ENCODE peak calls at places on chromosomes 11 and 22, in nine cellular contexts. One of them, this sample, is unnamed.

GRCh38 chr22:47798229-47798628 is 1035.8 kb downstream of the TBC1D22A start:
- DNase-seq in HCT116: no peak
- DNase-seq in A549: no peak
- DNase-seq in GM23338: no peak
- DNase-seq in lower lobe of right lung: no peak
- DNase-seq in spleen: peak; percentile 8
- DNase-seq in fibroblast of mammary gland: no peak
- DNase-seq in body of pancreas: no peak
- DNase-seq in bronchial epithelial cell: no peak
- DNase-seq in this sample: no peak

GRCh38 chr22:27456696-27457503 is 344.7 kb downstream of the MN1 start:
- DNase-seq in HCT116: no peak
- DNase-seq in A549: peak; percentile 57
- DNase-seq in GM23338: no peak
- DNase-seq in lower lobe of right lung: no peak
- DNase-seq in spleen: no peak
- DNase-seq in fibroblast of mammary gland: peak; percentile 98
- DNase-seq in body of pancreas: no peak
- DNase-seq in bronchial epithelial cell: peak; percentile 98
- DNase-seq in this sample: no peak

GRCh38 chr11:119306373-119306890 is 10.5 kb downstream of the MCAM start:
- DNase-seq in HCT116: no peak
- DNase-seq in A549: no peak
- DNase-seq in GM23338: no peak
- DNase-seq in lower lobe of right lung: no peak
- DNase-seq in spleen: no peak
- DNase-seq in fibroblast of mammary gland: peak; percentile 85
- DNase-seq in body of pancreas: peak; percentile 13
- DNase-seq in bronchial epithelial cell: no peak
- DNase-seq in this sample: peak; percentile 66

GRCh38 chr22:21975854-21976345 is 6.7 kb downstream of the TOP3B start:
- DNase-seq in HCT116: no peak
- DNase-seq in A549: no peak
- DNase-seq in GM23338: no peak
- DNase-seq in lower lobe of right lung: no peak
- DNase-seq in spleen: no peak
- DNase-seq in fibroblast of mammary gland: no peak
- DNase-seq in body of pancreas: no peak
- DNase-seq in bronchial epithelial cell: no peak
- DNase-seq in this sample: no peak

GRCh38 chr11:119880143-119880542 is 151.1 kb upstream of the NECTIN1 start:
- DNase-seq in HCT116: no peak
- DNase-seq in A549: no peak
- DNase-seq in GM23338: no peak
- DNase-seq in lower lobe of right lung: peak; percentile 26
- DNase-seq in spleen: peak; percentile 54
- DNase-seq in fibroblast of mammary gland: no peak
- DNase-seq in body of pancreas: no peak
- DNase-seq in bronchial epithelial cell: no peak
- DNase-seq in this sample: no peak

GRCh38 chr11:109957000-109957399 is 136.2 kb upstream of the ZC3H12C start:
- DNase-seq in HCT116: no peak
- DNase-seq in A549: no peak
- DNase-seq in GM23338: no peak
- DNase-seq in lower lobe of right lung: no peak
- DNase-seq in spleen: no peak
- DNase-seq in fibroblast of mammary gland: no peak
- DNase-seq in body of pancreas: no peak
- DNase-seq in bronchial epithelial cell: no peak
- DNase-seq in this sample: no peak

GRCh38 chr11:34630544-34630943 is 9.7 kb downstream of the EHF start:
- DNase-seq in HCT116: no peak
- DNase-seq in A549: peak; percentile 24
- DNase-seq in GM23338: no peak
- DNase-seq in lower lobe of right lung: no peak
- DNase-seq in spleen: no peak
- DNase-seq in fibroblast of mammary gland: no peak
- DNase-seq in body of pancreas: no peak
- DNase-seq in bronchial epithelial cell: no peak
- DNase-seq in this sample: no peak

GRCh38 chr11:117585631-117586030 is 211.4 kb downstream of the DSCAML1 start:
- DNase-seq in HCT116: no peak
- DNase-seq in A549: no peak
- DNase-seq in GM23338: no peak
- DNase-seq in lower lobe of right lung: no peak
- DNase-seq in spleen: no peak
- DNase-seq in fibroblast of mammary gland: no peak
- DNase-seq in body of pancreas: no peak
- DNase-seq in bronchial epithelial cell: no peak
- DNase-seq in this sample: no peak

GRCh38 chr11:47105974-47106373 is 70.7 kb downstream of the ARFGAP2 start:
- DNase-seq in HCT116: no peak
- DNase-seq in A549: no peak
- DNase-seq in GM23338: no peak
- DNase-seq in lower lobe of right lung: no peak
- DNase-seq in spleen: no peak
- DNase-seq in fibroblast of mammary gland: no peak
- DNase-seq in body of pancreas: no peak
- DNase-seq in bronchial epithelial cell: no peak
- DNase-seq in this sample: no peak

GRCh38 chr11:130762342-130763037 is 153.8 kb downstream of the SNX19 start:
- DNase-seq in HCT116: no peak
- DNase-seq in A549: no peak
- DNase-seq in GM23338: no peak
- DNase-seq in lower lobe of right lung: peak; percentile 57
- DNase-seq in spleen: no peak
- DNase-seq in fibroblast of mammary gland: no peak
- DNase-seq in body of pancreas: peak; percentile 65
- DNase-seq in bronchial epithelial cell: peak; percentile 65
- DNase-seq in this sample: no peak

GRCh38 chr11:2708151-2708581 is 8.4 kb upstream of the KCNQ1OT1 start:
- DNase-seq in HCT116: no peak
- DNase-seq in A549: no peak
- DNase-seq in GM23338: no peak
- DNase-seq in lower lobe of right lung: no peak
- DNase-seq in spleen: peak; percentile 53
- DNase-seq in fibroblast of mammary gland: no peak
- DNase-seq in body of pancreas: no peak
- DNase-seq in bronchial epithelial cell: no peak
- DNase-seq in this sample: peak; percentile 32

GRCh38 chr22:48951836-48952235 is 875.8 kb downstream of the BRD1 start:
- DNase-seq in HCT116: no peak
- DNase-seq in A549: no peak
- DNase-seq in GM23338: no peak
- DNase-seq in lower lobe of right lung: no peak
- DNase-seq in spleen: peak; percentile 53
- DNase-seq in fibroblast of mammary gland: no peak
- DNase-seq in body of pancreas: no peak
- DNase-seq in bronchial epithelial cell: no peak
- DNase-seq in this sample: peak; percentile 1

GRCh38 chr11:77201370-77201769 is 73.3 kb downstream of the MYO7A start:
- DNase-seq in HCT116: no peak
- DNase-seq in A549: no peak
- DNase-seq in GM23338: no peak
- DNase-seq in lower lobe of right lung: peak; percentile 25
- DNase-seq in spleen: no peak
- DNase-seq in fibroblast of mammary gland: no peak
- DNase-seq in body of pancreas: peak; percentile 6
- DNase-seq in bronchial epithelial cell: no peak
- DNase-seq in this sample: peak; percentile 12

GRCh38 chr11:120977470-120977869 is 46.4 kb upstream of the TBCEL start:
- DNase-seq in HCT116: no peak
- DNase-seq in A549: no peak
- DNase-seq in GM23338: no peak
- DNase-seq in lower lobe of right lung: no peak
- DNase-seq in spleen: no peak
- DNase-seq in fibroblast of mammary gland: peak; percentile 23
- DNase-seq in body of pancreas: no peak
- DNase-seq in bronchial epithelial cell: peak; percentile 74
- DNase-seq in this sample: no peak

GRCh38 chr11:57473208-57473930 is 13.0 kb downstream of the RTN4RL2 start:
- DNase-seq in HCT116: no peak
- DNase-seq in A549: no peak
- DNase-seq in GM23338: no peak
- DNase-seq in lower lobe of right lung: no peak
- DNase-seq in spleen: no peak
- DNase-seq in fibroblast of mammary gland: no peak
- DNase-seq in body of pancreas: peak; percentile 6
- DNase-seq in bronchial epithelial cell: no peak
- DNase-seq in this sample: no peak

GRCh38 chr11:57474751-57475115 is 14.4 kb downstream of the RTN4RL2 start:
- DNase-seq in HCT116: no peak
- DNase-seq in A549: no peak
- DNase-seq in GM23338: peak; percentile 49
- DNase-seq in lower lobe of right lung: no peak
- DNase-seq in spleen: no peak
- DNase-seq in fibroblast of mammary gland: no peak
- DNase-seq in body of pancreas: no peak
- DNase-seq in bronchial epithelial cell: no peak
- DNase-seq in this sample: no peak

GRCh38 chr11:57475671-57476222 is 15.4 kb downstream of the RTN4RL2 start:
- DNase-seq in HCT116: no peak
- DNase-seq in A549: no peak
- DNase-seq in GM23338: no peak
- DNase-seq in lower lobe of right lung: no peak
- DNase-seq in spleen: no peak
- DNase-seq in fibroblast of mammary gland: no peak
- DNase-seq in body of pancreas: no peak
- DNase-seq in bronchial epithelial cell: no peak
- DNase-seq in this sample: no peak

GRCh38 chr11:57475191-57475590 is 14.9 kb downstream of the RTN4RL2 start:
- DNase-seq in HCT116: no peak
- DNase-seq in A549: no peak
- DNase-seq in GM23338: no peak
- DNase-seq in lower lobe of right lung: no peak
- DNase-seq in spleen: no peak
- DNase-seq in fibroblast of mammary gland: peak; percentile 38
- DNase-seq in body of pancreas: no peak
- DNase-seq in bronchial epithelial cell: no peak
- DNase-seq in this sample: no peak

GRCh38 chr11:57474017-57474750 is 13.9 kb downstream of the RTN4RL2 start:
- DNase-seq in HCT116: no peak
- DNase-seq in A549: no peak
- DNase-seq in GM23338: peak; percentile 47
- DNase-seq in lower lobe of right lung: no peak
- DNase-seq in spleen: peak; percentile 81
- DNase-seq in fibroblast of mammary gland: peak; percentile 39
- DNase-seq in body of pancreas: peak; percentile 15
- DNase-seq in bronchial epithelial cell: no peak
- DNase-seq in this sample: no peak
- H3K4me3 ChIP-seq in HCT116: no peak overlapping the region
- H3K4me3 ChIP-seq in A549: no peak overlapping the region
- H3K4me3 ChIP-seq in GM23338: no peak overlapping the region
- H3K4me3 ChIP-seq in lower lobe of right lung: no peak overlapping the region
- H3K4me3 ChIP-seq in spleen: no peak overlapping the region
- H3K4me3 ChIP-seq in fibroblast of mammary gland: no peak overlapping the region
- H3K4me3 ChIP-seq in body of pancreas: no peak overlapping the region
- H3K4me3 ChIP-seq in bronchial epithelial cell: no peak overlapping the region
- H3K4me3 ChIP-seq in this sample: no peak overlapping the region

GRCh38 chr11:60183595-60184201 is 815 bp upstream of the MS4A6A start:
- DNase-seq in HCT116: no peak
- DNase-seq in A549: no peak
- DNase-seq in GM23338: no peak
- DNase-seq in lower lobe of right lung: no peak
- DNase-seq in spleen: no peak
- DNase-seq in fibroblast of mammary gland: no peak
- DNase-seq in body of pancreas: no peak
- DNase-seq in bronchial epithelial cell: no peak
- DNase-seq in this sample: no peak

GRCh38 chr11:60184824-60185511 is 2.1 kb upstream of the MS4A6A start:
- DNase-seq in HCT116: no peak
- DNase-seq in A549: no peak
- DNase-seq in GM23338: no peak
- DNase-seq in lower lobe of right lung: no peak
- DNase-seq in spleen: no peak
- DNase-seq in fibroblast of mammary gland: no peak
- DNase-seq in body of pancreas: no peak
- DNase-seq in bronchial epithelial cell: no peak
- DNase-seq in this sample: no peak

GRCh38 chr11:60182546-60183330 is at the start of gene MS4A6A:
- DNase-seq in HCT116: no peak
- DNase-seq in A549: no peak
- DNase-seq in GM23338: no peak
- DNase-seq in lower lobe of right lung: no peak
- DNase-seq in spleen: no peak
- DNase-seq in fibroblast of mammary gland: no peak
- DNase-seq in body of pancreas: no peak
- DNase-seq in bronchial epithelial cell: peak; percentile 44
- DNase-seq in this sample: no peak
- H3K4me3 ChIP-seq in HCT116: no peak within 1 kb of the TSS
- H3K4me3 ChIP-seq in A549: no peak within 1 kb of the TSS
- H3K4me3 ChIP-seq in GM23338: no peak within 1 kb of the TSS
- H3K4me3 ChIP-seq in lower lobe of right lung: peak within 1 kb of the TSS; percentile 44
- H3K4me3 ChIP-seq in spleen: peak within 1 kb of the TSS; percentile 37
- H3K4me3 ChIP-seq in fibroblast of mammary gland: no peak within 1 kb of the TSS
- H3K4me3 ChIP-seq in body of pancreas: no peak within 1 kb of the TSS
- H3K4me3 ChIP-seq in bronchial epithelial cell: no peak within 1 kb of the TSS
- H3K4me3 ChIP-seq in this sample: no peak within 1 kb of the TSS

GRCh38 chr11:62553839-62554361 is 7.3 kb upstream of the AHNAK start:
- DNase-seq in HCT116: peak; percentile 68
- DNase-seq in A549: peak; percentile 78
- DNase-seq in GM23338: no peak
- DNase-seq in lower lobe of right lung: no peak
- DNase-seq in spleen: no peak
- DNase-seq in fibroblast of mammary gland: peak; percentile 96
- DNase-seq in body of pancreas: no peak
- DNase-seq in bronchial epithelial cell: peak; percentile 87
- DNase-seq in this sample: no peak
- H3K4me3 ChIP-seq in HCT116: peak overlapping the region; percentile 36
- H3K4me3 ChIP-seq in A549: peak overlapping the region; percentile 22
- H3K4me3 ChIP-seq in GM23338: peak overlapping the region; percentile 36
- H3K4me3 ChIP-seq in lower lobe of right lung: peak overlapping the region; percentile 29
- H3K4me3 ChIP-seq in spleen: no peak overlapping the region
- H3K4me3 ChIP-seq in fibroblast of mammary gland: peak overlapping the region; percentile 38
- H3K4me3 ChIP-seq in body of pancreas: no peak overlapping the region
- H3K4me3 ChIP-seq in bronchial epithelial cell: no peak overlapping the region
- H3K4me3 ChIP-seq in this sample: no peak overlapping the region

DNA sequence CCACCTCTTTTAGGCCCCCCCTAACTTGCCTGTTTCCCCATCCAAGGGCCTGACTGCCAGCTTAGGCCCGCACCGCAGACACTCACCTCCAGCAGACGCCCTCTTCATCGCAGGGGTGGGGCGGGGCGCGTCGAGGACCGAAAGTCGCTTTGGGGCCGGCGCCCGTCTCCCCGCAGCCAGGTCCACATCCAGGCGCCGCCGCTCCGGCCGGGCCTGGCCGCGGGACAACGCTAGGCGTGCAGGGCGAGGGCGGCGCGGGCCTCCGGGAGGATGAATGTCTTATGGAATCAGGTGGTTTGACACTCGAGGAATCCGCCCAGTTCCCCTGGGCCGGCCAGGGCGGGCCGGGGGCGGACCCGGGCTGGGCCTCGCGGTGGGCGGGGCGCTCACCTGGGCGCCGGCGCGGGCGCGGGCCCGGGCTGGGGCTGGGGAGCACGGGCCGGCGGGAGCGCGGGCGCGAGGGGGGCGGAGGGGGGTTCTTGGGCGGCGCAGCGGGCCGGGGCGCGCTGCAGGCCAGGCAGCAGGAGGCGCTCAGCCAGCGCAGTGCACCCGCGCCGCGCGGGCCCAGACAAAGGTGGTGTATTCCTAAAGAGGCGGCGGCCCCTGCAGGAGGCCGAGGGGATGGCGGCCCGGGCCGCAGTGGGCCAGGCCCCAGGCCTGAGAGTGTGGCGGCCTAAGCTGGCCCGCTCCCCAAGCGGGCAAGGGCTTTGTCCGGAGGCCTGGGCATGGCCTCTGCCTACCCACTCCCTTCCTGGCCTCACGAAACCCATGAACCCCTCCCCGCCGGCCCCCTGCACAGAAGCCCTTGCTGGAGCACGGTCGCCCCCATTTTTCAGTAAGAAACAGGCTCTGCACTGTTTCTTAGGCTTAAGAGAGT is 177.6 kb downstream of the IGLL1 start:
- DNase-seq in HCT116: peak; percentile 66
- DNase-seq in A549: peak; percentile 82
- DNase-seq in GM23338: peak; percentile 88
- DNase-seq in lower lobe of right lung: peak; percentile 79
- DNase-seq in spleen: peak; percentile 88
- DNase-seq in fibroblast of mammary gland: peak; percentile 40
- DNase-seq in body of pancreas: peak; percentile 78
- DNase-seq in bronchial epithelial cell: peak; percentile 54
- DNase-seq in this sample: peak; percentile 88
- H3K4me3 ChIP-seq in HCT116: peak overlapping the region; percentile 50
- H3K4me3 ChIP-seq in A549: peak overlapping the region; percentile 57
- H3K4me3 ChIP-seq in GM23338: peak overlapping the region; percentile 68
- H3K4me3 ChIP-seq in lower lobe of right lung: peak overlapping the region; percentile 49
- H3K4me3 ChIP-seq in spleen: peak overlapping the region; percentile 29
- H3K4me3 ChIP-seq in fibroblast of mammary gland: no peak overlapping the region
- H3K4me3 ChIP-seq in body of pancreas: no peak overlapping the region
- H3K4me3 ChIP-seq in bronchial epithelial cell: peak overlapping the region; percentile 29
- H3K4me3 ChIP-seq in this sample: peak overlapping the region; percentile 48